ENCODE peak calls at places on chromosomes 4 and X, in seven cellular contexts. E is suprapubic skin; Y is naive thymus-derived CD8-positive, alpha-beta T cell; J is stimulated activated CD4-positive, alpha-beta T cell treated with anti-CD3 and anti-CD28 coated beads, Interleukin-2, amount 100 ng/mL, for 48 hours; D is T-helper 2 cell; M is NCI-H446 treated with DMSO at 0.1 percent for 48 hours; P is right lobe of liver. O is an unnamed sample.

GRCh38 chr4:3863841-3864734 is 97.9 kb downstream of the ADRA2C start:
- DNase-seq in E (peak; percentile 62), Y (no peak), J (no peak), D (no peak), M (no peak), P (no peak), O (no peak)

GRCh38 chr4:188986271-188986689 is 847.0 kb downstream of the TRIML1 start:
- DNase-seq in E (no peak), Y (no peak), J (no peak), D (no peak), M (no peak), P (no peak), O (no peak)

GRCh38 chr4:53622739-53623151 is 31.5 kb upstream of the LNX1 start:
- DNase-seq in E (no peak), Y (no peak), J (no peak), D (no peak), M (no peak), P (no peak), O (no peak)

GRCh38 chr4:168150651-168151050 is 58.3 kb downstream of the ANXA10 start:
- DNase-seq in E (no peak), Y (no peak), J (no peak), D (no peak), M (no peak), P (no peak), O (no peak)

GRCh38 chr4:185713272-185713671 is 98.7 kb downstream of the SORBS2 start:
- DNase-seq in E (no peak), Y (no peak), J (no peak), D (no peak), M (no peak), P (no peak), O (no peak)

GRCh38 chrX:139204903-139205667 is 325.5 kb upstream of the F9 start:
- DNase-seq in E (no peak), Y (no peak), J (no peak), D (no peak), M (no peak), P (peak; percentile 41), O (peak; percentile 85)

GRCh38 chr4:15434086-15434485 is 6.3 kb downstream of the C1QTNF7 start:
- DNase-seq in E (no peak), Y (no peak), J (no peak), D (no peak), M (no peak), P (no peak), O (no peak)

GRCh38 chr4:184649971-184650855 is 675 bp downstream of the PRIMPOL start:
- DNase-seq in E (no peak), Y (no peak), J (peak; percentile 27), D (no peak), M (no peak), P (no peak), O (no peak)

GRCh38 chrX:154380153-154380552 is 1.1 kb downstream of the EMD start:
- DNase-seq in E (no peak), Y (no peak), J (no peak), D (no peak), M (no peak), P (no peak), O (no peak)

GRCh38 chrX:153464116-153464515 is 6.3 kb downstream of the HAUS7 start:
- DNase-seq in E (no peak), Y (no peak), J (no peak), D (no peak), M (no peak), P (no peak), O (no peak)

GRCh38 chrX:135000516-135000915 is 9.7 kb downstream of the SMIM10 start:
- DNase-seq in E (no peak), Y (no peak), J (no peak), D (no peak), M (no peak), P (no peak), O (no peak)

GRCh38 chrX:152958047-152958446 is 35.9 kb downstream of the PNMA5 start:
- DNase-seq in E (no peak), Y (no peak), J (no peak), D (no peak), M (no peak), P (no peak), O (no peak)

GRCh38 chrX:68694429-68695205 is 47.2 kb downstream of the STARD8 start:
- DNase-seq in E (no peak), Y (no peak), J (no peak), D (no peak), M (no peak), P (peak; percentile 59), O (no peak)

GRCh38 chrX:138026211-138026610 is 460.3 kb downstream of the ZIC3 start:
- DNase-seq in E (no peak), Y (no peak), J (no peak), D (no peak), M (no peak), P (no peak), O (no peak)

GRCh38 chr4:141425124-141425523 is 204.4 kb downstream of the ZNF330 start:
- DNase-seq in E (no peak), Y (no peak), J (no peak), D (no peak), M (no peak), P (no peak), O (no peak)

GRCh38 chr4:139922625-139923024 is 231.4 kb downstream of the MAML3 start:
- DNase-seq in E (no peak), Y (no peak), J (no peak), D (no peak), M (peak; percentile 98), P (no peak), O (no peak)

GRCh38 chrX:132271330-132271729 is 52.1 kb upstream of the RAP2C start:
- DNase-seq in E (no peak), Y (no peak), J (no peak), D (no peak), M (no peak), P (no peak), O (peak; percentile 61)

GRCh38 chr4:102342404-102343074 is 2.7 kb downstream of the SLC39A8 start:
- DNase-seq in E (no peak), Y (no peak), J (no peak), D (no peak), M (no peak), P (no peak), O (no peak)

GRCh38 chr4:169567916-169568315 is 44.5 kb downstream of the NEK1 start:
- DNase-seq in E (no peak), Y (no peak), J (no peak), D (no peak), M (no peak), P (no peak), O (no peak)

GRCh38 chr4:86481429-86481828 is 112.7 kb upstream of the PTPN13 start:
- DNase-seq in E (no peak), Y (no peak), J (no peak), D (no peak), M (no peak), P (no peak), O (no peak)

GRCh38 chrX:41561045-41561444 is 113.9 kb downstream of the NYX start:
- DNase-seq in E (no peak), Y (no peak), J (no peak), D (no peak), M (no peak), P (no peak), O (no peak)

GRCh38 chr4:177403746-177404145 is 38.5 kb downstream of the AGA start:
- DNase-seq in E (no peak), Y (no peak), J (no peak), D (no peak), M (no peak), P (no peak), O (no peak)

GRCh38 chrX:106177106-106177981 is 9.2 kb downstream of the PWWP3B start:
- DNase-seq in E (no peak), Y (no peak), J (no peak), D (no peak), M (no peak), P (peak; percentile 43), O (no peak)